ENCODE peak calls at places on chromosomes 13 and 19, in ten cellular contexts. Z, H, K, L, D, W, P, J, Y and R are unnamed samples.

GRCh38 chr19:19746286-19747213 is 13.6 kb upstream of the ZNF14 start:
- DNase-seq in Z (no peak), H (no peak), K (no peak), L (peak; percentile 7), D (no peak), W (no peak), P (no peak), J (no peak), Y (no peak), R (no peak)

GRCh38 chr13:86080340-86080995 is 281.2 kb upstream of the SLITRK6 start:
- DNase-seq in Z (no peak), H (no peak), K (no peak), L (no peak), D (no peak), W (no peak), P (no peak), J (no peak), Y (no peak), R (no peak)

GRCh38 chr19:49873149-49873521 is 4.0 kb downstream of the AKT1S1 start:
- DNase-seq in Z (no peak), H (no peak), K (no peak), L (no peak), D (no peak), W (no peak), P (no peak), J (no peak), Y (no peak), R (no peak)

GRCh38 chr19:1855828-1856255 is 7.5 kb downstream of the KLF16 start:
- DNase-seq in Z (no peak), H (no peak), K (no peak), L (no peak), D (no peak), W (peak; percentile 26), P (no peak), J (no peak), Y (no peak), R (no peak)

GRCh38 chr13:30804474-30804873 is 69.1 kb downstream of the ALOX5AP start:
- DNase-seq in Z (no peak), H (no peak), K (no peak), L (no peak), D (no peak), W (no peak), P (no peak), J (no peak), Y (no peak), R (no peak)

GRCh38 chr13:22154041-22154440 is 483.2 kb downstream of the FGF9 start:
- DNase-seq in Z (no peak), H (no peak), K (no peak), L (peak; percentile 43), D (no peak), W (no peak), P (no peak), J (no peak), Y (no peak), R (no peak)

GRCh38 chr13:41494202-41494601 is 36.9 kb downstream of the RGCC start:
- DNase-seq in Z (no peak), H (peak; percentile 60), K (no peak), L (no peak), D (no peak), W (no peak), P (no peak), J (no peak), Y (no peak), R (no peak)

GRCh38 chr13:107587681-107588080 is 627.7 kb downstream of the LIG4 start:
- DNase-seq in Z (no peak), H (no peak), K (no peak), L (no peak), D (no peak), W (no peak), P (no peak), J (no peak), Y (no peak), R (no peak)

GRCh38 chr13:39273953-39274352 is 235.7 kb downstream of the NHLRC3 start:
- DNase-seq in Z (no peak), H (no peak), K (no peak), L (peak; percentile 47), D (peak; percentile 27), W (no peak), P (no peak), J (no peak), Y (no peak), R (peak; percentile 4)

GRCh38 chr19:9793051-9793591 is 24.6 kb upstream of the ZNF846 start:
- DNase-seq in Z (no peak), H (peak; percentile 61), K (peak; percentile 58), L (peak; percentile 72), D (no peak), W (peak; percentile 65), P (peak; percentile 49), J (no peak), Y (peak; percentile 46), R (no peak)

GRCh38 chr19:57249329-57249728 is 8.9 kb downstream of the ZNF805 start:
- DNase-seq in Z (no peak), H (no peak), K (no peak), L (no peak), D (no peak), W (no peak), P (no peak), J (no peak), Y (no peak), R (no peak)

GRCh38 chr13:101423872-101424271 is 7.6 kb upstream of the NALCN start:
- DNase-seq in Z (no peak), H (no peak), K (no peak), L (no peak), D (no peak), W (no peak), P (no peak), J (no peak), Y (no peak), R (no peak)

GRCh38 chr13:48653074-48654054 is at the start of gene CYSLTR2:
- DNase-seq in Z (no peak), H (no peak), K (no peak), L (peak; percentile 82), D (no peak), W (peak; percentile 86), P (no peak), J (no peak), Y (no peak), R (no peak)

GRCh38 chr19:3034194-3034844 is 5.2 kb upstream of the TLE2 start:
- DNase-seq in Z (peak; percentile 21), H (no peak), K (no peak), L (peak; percentile 78), D (no peak), W (no peak), P (no peak), J (no peak), Y (no peak), R (no peak)

GRCh38 chr19:7976461-7976860 is 29.0 kb downstream of the ELAVL1 start:
- DNase-seq in Z (no peak), H (no peak), K (no peak), L (no peak), D (no peak), W (no peak), P (no peak), J (no peak), Y (no peak), R (no peak)

GRCh38 chr19:39997595-39998216 is 846 bp downstream of the ZNF546 start:
- DNase-seq in Z (no peak), H (no peak), K (no peak), L (no peak), D (no peak), W (no peak), P (no peak), J (no peak), Y (no peak), R (no peak)

GRCh38 chr13:74771964-74772363 is 637.8 kb upstream of the KLF12 start:
- DNase-seq in Z (no peak), H (no peak), K (no peak), L (no peak), D (peak; percentile 85), W (no peak), P (no peak), J (peak; percentile 6), Y (no peak), R (peak; percentile 25)

GRCh38 chr13:86684402-86684801 is 885.2 kb upstream of the SLITRK6 start:
- DNase-seq in Z (no peak), H (no peak), K (no peak), L (no peak), D (no peak), W (no peak), P (no peak), J (no peak), Y (no peak), R (no peak)

GRCh38 chr13:30870049-30870884 is 35.8 kb upstream of the MEDAG start:
- DNase-seq in Z (peak; percentile 99), H (peak; percentile 64), K (no peak), L (peak; percentile 93), D (peak; percentile 45), W (no peak), P (peak; percentile 67), J (no peak), Y (no peak), R (peak; percentile 56)

GRCh38 chr13:102091231-102091630 is 310.6 kb downstream of the FGF14 start:
- DNase-seq in Z (no peak), H (no peak), K (no peak), L (peak; percentile 98), D (peak; percentile 10), W (no peak), P (no peak), J (no peak), Y (no peak), R (peak; percentile 4)

GRCh38 chr13:100512422-100512821 is 76.2 kb downstream of the GGACT start:
- DNase-seq in Z (no peak), H (no peak), K (no peak), L (no peak), D (no peak), W (no peak), P (no peak), J (peak; percentile 64), Y (no peak), R (no peak)

GRCh38 chr19:19444694-19445155 is 39.2 kb downstream of the GATAD2A start:
- DNase-seq in Z (no peak), H (no peak), K (no peak), L (peak; percentile 36), D (no peak), W (no peak), P (no peak), J (peak; percentile 34), Y (no peak), R (no peak)

GRCh38 chr13:24763596-24764275 is at the start of gene RNF17:
- DNase-seq in Z (no peak), H (no peak), K (no peak), L (no peak), D (no peak), W (no peak), P (no peak), J (no peak), Y (no peak), R (no peak)

GRCh38 chr19:41588497-41589209 is 12.7 kb downstream of the CEACAM21 start:
- DNase-seq in Z (no peak), H (no peak), K (no peak), L (peak; percentile 38), D (peak; percentile 6), W (no peak), P (peak; percentile 33), J (peak; percentile 39), Y (no peak), R (peak; percentile 49)

GRCh38 chr13:38693641-38694040 is 6.8 kb downstream of the FREM2 start:
- DNase-seq in Z (no peak), H (no peak), K (no peak), L (no peak), D (no peak), W (no peak), P (peak; percentile 40), J (no peak), Y (no peak), R (no peak)

GRCh38 chr13:101150998-101151397 is 265.3 kb downstream of the NALCN start:
- DNase-seq in Z (no peak), H (no peak), K (no peak), L (peak; percentile 37), D (no peak), W (no peak), P (no peak), J (no peak), Y (no peak), R (no peak)

GRCh38 chr19:54465367-54466109 is 2.0 kb upstream of the LENG9 start:
- DNase-seq in Z (no peak), H (no peak), K (no peak), L (no peak), D (no peak), W (no peak), P (no peak), J (no peak), Y (no peak), R (no peak)

GRCh38 chr19:982567-983170 is 1.5 kb upstream of the WDR18 start:
- DNase-seq in Z (no peak), H (peak; percentile 74), K (peak; percentile 63), L (peak; percentile 70), D (peak; percentile 13), W (peak; percentile 70), P (peak; percentile 60), J (peak; percentile 93), Y (peak; percentile 37), R (peak; percentile 89)